ENCODE peak calls at places on chromosomes 16 and 17, in five cellular contexts. One of them, this sample, is unnamed.
A peak's percentile ranks its signal among the peaks of the same experiment; 100 is the strongest.

GRCh38 chr16:48272837-48273421 is 25.6 kb upstream of the ABCC11 start:
- DNase-seq in thoracic aorta: no peak
- DNase-seq in fibroblast of lung: peak; percentile 16
- DNase-seq in OCI-LY7: no peak
- DNase-seq in osteoblast: no peak
- DNase-seq in this sample: no peak

GRCh38 chr16:68668266-68668665 is 23.2 kb downstream of the CDH3 start:
- DNase-seq in osteoblast: no peak
- DNase-seq in fibroblast of lung: no peak
- DNase-seq in OCI-LY7: no peak
- DNase-seq in thoracic aorta: no peak
- DNase-seq in this sample: peak; percentile 29

GRCh38 chr17:43695968-43696865 is 34.5 kb upstream of the MEOX1 start:
- DNase-seq in OCI-LY7: no peak
- DNase-seq in fibroblast of lung: peak; percentile 49
- DNase-seq in osteoblast: no peak
- DNase-seq in thoracic aorta: peak; percentile 32
- DNase-seq in this sample: no peak

GRCh38 chr17:21186399-21187187 is 27.4 kb downstream of the TMEM11 start:
- DNase-seq in osteoblast: no peak
- DNase-seq in thoracic aorta: no peak
- DNase-seq in fibroblast of lung: no peak
- DNase-seq in OCI-LY7: no peak
- DNase-seq in this sample: no peak

GRCh38 chr17:45371414-45372324 is 54.8 kb upstream of the MAP3K14 start:
- DNase-seq in OCI-LY7: no peak
- DNase-seq in fibroblast of lung: peak; percentile 98
- DNase-seq in thoracic aorta: peak; percentile 36
- DNase-seq in osteoblast: peak; percentile 99
- DNase-seq in this sample: peak; percentile 83

GRCh38 chr17:63497708-63498483 is 21.0 kb downstream of the ACE start:
- DNase-seq in thoracic aorta: no peak
- DNase-seq in OCI-LY7: peak; percentile 59
- DNase-seq in fibroblast of lung: peak; percentile 4
- DNase-seq in osteoblast: peak; percentile 57
- DNase-seq in this sample: no peak

GRCh38 chr17:72523491-72523890 is 402.7 kb downstream of the SOX9 start:
- DNase-seq in fibroblast of lung: no peak
- DNase-seq in osteoblast: no peak
- DNase-seq in OCI-LY7: no peak
- DNase-seq in thoracic aorta: no peak
- DNase-seq in this sample: no peak

GRCh38 chr17:77424585-77425344 is 284.0 kb downstream of the SEC14L1 start:
- DNase-seq in OCI-LY7: peak; percentile 45
- DNase-seq in thoracic aorta: no peak
- DNase-seq in fibroblast of lung: peak; percentile 95
- DNase-seq in osteoblast: peak; percentile 96
- DNase-seq in this sample: peak; percentile 69

GRCh38 chr17:79960788-79961522 is 74.7 kb downstream of the TBC1D16 start:
- DNase-seq in OCI-LY7: no peak
- DNase-seq in thoracic aorta: no peak
- DNase-seq in fibroblast of lung: peak; percentile 26
- DNase-seq in osteoblast: no peak
- DNase-seq in this sample: no peak

GRCh38 chr17:27446569-27447301 is 9.5 kb upstream of the KSR1 start:
- DNase-seq in thoracic aorta: no peak
- DNase-seq in fibroblast of lung: peak; percentile 98
- DNase-seq in osteoblast: no peak
- DNase-seq in OCI-LY7: no peak
- DNase-seq in this sample: peak; percentile 35

GRCh38 chr17:51046527-51047384 is 73.9 kb downstream of the SPAG9 start:
- DNase-seq in OCI-LY7: no peak
- DNase-seq in osteoblast: no peak
- DNase-seq in fibroblast of lung: peak; percentile 98
- DNase-seq in thoracic aorta: no peak
- DNase-seq in this sample: peak; percentile 78

GRCh38 chr16:70577256-70577698 is 53.7 kb downstream of the SF3B3 start:
- DNase-seq in OCI-LY7: no peak
- DNase-seq in thoracic aorta: peak; percentile 74
- DNase-seq in osteoblast: peak; percentile 92
- DNase-seq in fibroblast of lung: peak; percentile 80
- DNase-seq in this sample: peak; percentile 50

GRCh38 chr17:76051071-76051467 is 21.2 kb downstream of the SRP68 start:
- DNase-seq in fibroblast of lung: peak; percentile 62
- DNase-seq in osteoblast: no peak
- DNase-seq in thoracic aorta: no peak
- DNase-seq in OCI-LY7: no peak
- DNase-seq in this sample: peak; percentile 63

GRCh38 chr17:58315281-58315711 is 13.3 kb downstream of the TSPOAP1 start:
- DNase-seq in thoracic aorta: no peak
- DNase-seq in OCI-LY7: no peak
- DNase-seq in osteoblast: peak; percentile 19
- DNase-seq in fibroblast of lung: no peak
- DNase-seq in this sample: no peak

GRCh38 chr17:49497147-49498036 is 2.3 kb downstream of the NGFR start:
- DNase-seq in osteoblast: no peak
- DNase-seq in OCI-LY7: no peak
- DNase-seq in fibroblast of lung: peak; percentile 63
- DNase-seq in thoracic aorta: peak; percentile 49
- DNase-seq in this sample: no peak

GRCh38 chr16:82824408-82824807 is 197.6 kb downstream of the CDH13 start:
- DNase-seq in thoracic aorta: no peak
- DNase-seq in OCI-LY7: no peak
- DNase-seq in osteoblast: no peak
- DNase-seq in fibroblast of lung: peak; percentile 14
- DNase-seq in this sample: no peak

GRCh38 chr17:4162775-4163498 is 19.9 kb downstream of the CYB5D2 start:
- DNase-seq in fibroblast of lung: no peak
- DNase-seq in OCI-LY7: peak; percentile 27
- DNase-seq in osteoblast: peak; percentile 58
- DNase-seq in thoracic aorta: no peak
- DNase-seq in this sample: no peak

GRCh38 chr16:55655381-55655708 is 443 bp upstream of the SLC6A2 start:
- DNase-seq in OCI-LY7: no peak
- DNase-seq in thoracic aorta: no peak
- DNase-seq in osteoblast: no peak
- DNase-seq in fibroblast of lung: no peak
- DNase-seq in this sample: no peak

GRCh38 chr17:57138030-57138911 is 53.2 kb downstream of the AKAP1 start:
- DNase-seq in fibroblast of lung: no peak
- DNase-seq in osteoblast: no peak
- DNase-seq in OCI-LY7: no peak
- DNase-seq in thoracic aorta: no peak
- DNase-seq in this sample: no peak

GRCh38 chr17:76820523-76820922 is 47.7 kb upstream of the MGAT5B start:
- DNase-seq in thoracic aorta: no peak
- DNase-seq in fibroblast of lung: no peak
- DNase-seq in osteoblast: no peak
- DNase-seq in OCI-LY7: no peak
- DNase-seq in this sample: no peak

GRCh38 chr16:14020141-14020540 is 51.0 kb upstream of the MRTFB start:
- DNase-seq in osteoblast: no peak
- DNase-seq in OCI-LY7: no peak
- DNase-seq in thoracic aorta: no peak
- DNase-seq in fibroblast of lung: no peak
- DNase-seq in this sample: no peak

GRCh38 chr16:852451-853185 is 52.1 kb upstream of the GNG13 start:
- DNase-seq in fibroblast of lung: no peak
- DNase-seq in thoracic aorta: no peak
- DNase-seq in OCI-LY7: no peak
- DNase-seq in osteoblast: peak; percentile 88
- DNase-seq in this sample: no peak

GRCh38 chr17:19945009-19945650 is 32.5 kb downstream of the AKAP10 start:
- DNase-seq in fibroblast of lung: no peak
- DNase-seq in osteoblast: no peak
- DNase-seq in thoracic aorta: no peak
- DNase-seq in OCI-LY7: no peak
- DNase-seq in this sample: no peak

GRCh38 chr16:88561485-88562369 is 8.5 kb upstream of the ZC3H18 start:
- DNase-seq in osteoblast: peak; percentile 97
- DNase-seq in thoracic aorta: no peak
- DNase-seq in fibroblast of lung: peak; percentile 28
- DNase-seq in OCI-LY7: peak; percentile 62
- DNase-seq in this sample: no peak

GRCh38 chr17:55770220-55770870 is 19.5 kb downstream of the PCTP start:
- DNase-seq in OCI-LY7: peak; percentile 46
- DNase-seq in osteoblast: peak; percentile 66
- DNase-seq in fibroblast of lung: peak; percentile 53
- DNase-seq in thoracic aorta: no peak
- DNase-seq in this sample: no peak

GRCh38 chr17:65102788-65103187 is 34.4 kb upstream of the RGS9 start:
- DNase-seq in osteoblast: no peak
- DNase-seq in thoracic aorta: no peak
- DNase-seq in fibroblast of lung: peak; percentile 64
- DNase-seq in OCI-LY7: no peak
- DNase-seq in this sample: no peak

DNA sequence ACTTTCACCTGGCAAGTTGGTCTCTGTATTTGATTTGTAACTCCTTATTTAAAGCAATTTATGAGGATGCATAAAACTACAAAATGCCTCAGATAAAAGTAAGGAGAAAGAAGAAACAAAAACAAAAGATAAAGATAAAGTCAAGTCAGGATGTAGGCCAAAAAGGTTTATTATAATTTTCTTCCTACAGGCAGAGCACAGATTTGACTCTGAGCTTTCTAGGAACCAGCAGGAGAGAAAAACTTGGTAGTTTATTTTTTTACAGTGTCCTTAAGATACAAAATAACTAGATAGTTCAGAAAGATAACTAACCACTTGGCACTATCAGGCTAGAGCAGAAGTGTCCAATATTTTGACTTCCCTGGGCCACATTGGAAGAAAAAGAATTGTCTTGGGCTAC is 16.7 kb downstream of the PAFAH1B1 start:
- DNase-seq in fibroblast of lung: no peak
- DNase-seq in thoracic aorta: no peak
- DNase-seq in osteoblast: no peak
- DNase-seq in OCI-LY7: no peak
- DNase-seq in this sample: no peak
- H3K36me3 ChIP-seq in fibroblast of lung: no peaks in the 10 kb centered on the region
- H3K36me3 ChIP-seq in thoracic aorta: no peaks in the 10 kb centered on the region
- H3K36me3 ChIP-seq in osteoblast: no peaks in the 10 kb centered on the region
- H3K36me3 ChIP-seq in OCI-LY7: peaks cover 60% of the 10 kb centered on the region
- H3K36me3 ChIP-seq in this sample: no peaks in the 10 kb centered on the region

DNA sequence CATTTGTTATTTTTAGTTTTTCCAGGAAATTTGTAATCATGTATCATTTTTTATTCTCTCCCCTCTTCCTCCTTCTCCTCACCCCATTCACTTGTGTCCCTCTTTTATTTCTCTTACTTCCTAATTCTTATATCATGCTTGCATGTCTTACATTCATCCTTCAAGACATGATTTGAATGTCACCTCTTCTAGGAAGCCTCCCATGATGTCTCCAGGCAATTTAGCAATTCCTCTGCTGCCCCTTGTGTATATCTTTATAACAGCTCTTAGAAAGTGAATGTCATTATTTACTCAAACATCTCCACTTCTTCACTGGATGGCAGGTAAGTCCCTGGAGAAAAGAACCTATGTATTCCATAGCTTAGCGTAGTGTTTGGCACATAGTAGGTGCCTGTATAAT is 7.8 kb downstream of the HNF1B start:
- DNase-seq in fibroblast of lung: no peak
- DNase-seq in osteoblast: no peak
- DNase-seq in thoracic aorta: no peak
- DNase-seq in OCI-LY7: no peak
- DNase-seq in this sample: no peak
- TF ChIP-seq CTCF in fibroblast of lung: no peak
- TF ChIP-seq CTCF in osteoblast: peak; percentile 26
- TF ChIP-seq CTCF in thoracic aorta: no peak
- TF ChIP-seq CTCF in OCI-LY7: peak; percentile 31
- TF ChIP-seq CTCF in this sample: no peak

DNA sequence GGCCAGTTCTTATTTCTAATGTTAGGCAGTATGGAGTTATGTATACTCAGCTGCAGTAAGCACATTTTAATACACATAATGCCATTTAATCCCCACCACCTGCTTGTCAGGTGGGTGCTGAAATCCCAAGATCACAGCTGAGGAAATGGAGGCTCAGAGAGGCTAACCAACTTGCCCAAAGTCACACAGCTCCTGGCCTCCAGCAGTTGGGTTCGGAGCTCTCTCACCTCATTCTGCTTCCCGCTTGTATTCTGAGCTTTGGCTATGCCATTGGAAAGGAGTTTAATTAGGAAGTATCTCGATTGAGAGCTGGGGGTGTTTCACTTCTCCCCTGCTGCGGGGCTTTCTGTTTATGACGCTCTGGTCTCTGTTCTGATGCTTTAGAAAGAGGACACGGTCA is 72.6 kb upstream of the CACNG5 start:
- DNase-seq in OCI-LY7: peak; percentile 24
- DNase-seq in fibroblast of lung: no peak
- DNase-seq in thoracic aorta: no peak
- DNase-seq in osteoblast: no peak
- DNase-seq in this sample: no peak
- H3K36me3 ChIP-seq in OCI-LY7: no peaks in the 10 kb centered on the region
- H3K36me3 ChIP-seq in fibroblast of lung: no peaks in the 10 kb centered on the region
- H3K36me3 ChIP-seq in thoracic aorta: no peaks in the 10 kb centered on the region
- H3K36me3 ChIP-seq in osteoblast: peaks cover 15% of the 10 kb centered on the region
- H3K36me3 ChIP-seq in this sample: no peaks in the 10 kb centered on the region

GRCh38 chr17:1488826-1489275 is 3.6 kb downstream of the MYO1C start:
- DNase-seq in thoracic aorta: no peak
- DNase-seq in OCI-LY7: no peak
- DNase-seq in fibroblast of lung: no peak
- DNase-seq in osteoblast: peak; percentile 82
- DNase-seq in this sample: no peak

GRCh38 chr17:1492249-1493206 is at the start of gene MYO1C:
- DNase-seq in thoracic aorta: no peak
- DNase-seq in osteoblast: peak; percentile 85
- DNase-seq in fibroblast of lung: no peak
- DNase-seq in OCI-LY7: no peak
- DNase-seq in this sample: no peak

GRCh38 chr17:1493291-1493980 is 950 bp upstream of the MYO1C start:
- DNase-seq in OCI-LY7: no peak
- DNase-seq in thoracic aorta: no peak
- DNase-seq in osteoblast: peak; percentile 85
- DNase-seq in fibroblast of lung: no peak
- DNase-seq in this sample: no peak

GRCh38 chr17:1491406-1492248 is 859 bp downstream of the MYO1C start:
- DNase-seq in thoracic aorta: no peak
- DNase-seq in osteoblast: peak; percentile 99
- DNase-seq in OCI-LY7: peak; percentile 68
- DNase-seq in fibroblast of lung: peak; percentile 53
- DNase-seq in this sample: no peak

DNA sequence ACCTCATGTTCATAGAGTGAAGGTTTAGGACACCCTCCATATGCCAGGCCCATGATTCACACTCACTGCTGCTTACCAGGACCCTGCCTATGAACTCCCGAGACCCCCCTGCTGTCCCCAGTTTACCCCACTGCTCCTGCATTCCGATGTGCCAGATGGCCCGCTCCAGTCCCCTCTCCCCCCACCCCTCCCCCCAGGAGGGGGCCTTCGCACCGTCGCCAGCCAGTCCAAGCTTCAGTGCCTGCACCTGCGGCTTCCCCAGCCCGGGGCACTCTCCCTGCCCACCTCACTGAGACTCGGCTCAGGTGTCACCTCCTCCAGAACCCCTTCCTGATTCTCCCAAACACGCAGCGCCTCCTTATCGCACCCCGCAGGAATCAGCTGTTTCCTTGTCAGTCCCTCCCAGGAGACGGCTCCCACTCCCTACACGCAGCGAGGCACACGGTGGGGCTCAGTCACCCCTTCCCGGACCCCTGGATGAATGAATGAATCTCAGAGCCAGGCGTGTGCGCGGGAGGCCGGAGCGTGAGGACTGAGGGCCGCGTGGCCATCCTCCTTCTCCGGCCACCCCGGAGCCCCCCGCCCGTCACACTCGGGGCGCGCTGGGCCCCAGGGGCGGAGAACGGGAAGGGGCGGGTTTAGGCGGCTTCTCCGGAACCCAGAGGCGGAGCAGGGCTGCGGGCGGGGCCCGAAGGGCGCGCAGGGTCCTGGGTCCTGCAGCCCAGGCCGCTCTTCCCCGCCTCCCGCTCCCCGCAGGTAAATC is 1.7 kb downstream of the MYO1C start:
- DNase-seq in OCI-LY7: peak; percentile 78
- DNase-seq in thoracic aorta: no peak
- DNase-seq in fibroblast of lung: peak; percentile 39
- DNase-seq in osteoblast: peak; percentile 98
- DNase-seq in this sample: no peak
- TF ChIP-seq CTCF in OCI-LY7: no peak
- TF ChIP-seq CTCF in thoracic aorta: no peak
- TF ChIP-seq CTCF in fibroblast of lung: no peak
- TF ChIP-seq CTCF in osteoblast: no peak
- TF ChIP-seq CTCF in this sample: no peak